ENCODE peak calls at places on chromosomes 12 and 14, in seven cellular contexts. I, W, R, T, Z, Q and O are unnamed samples.

GRCh38 chr14:74501135-74501614 is 7.6 kb downstream of the ISCA2 start:
- DNase-seq in R (peak), I (peak), T (peak), Z (no peak), W (no peak), Q (peak), O (peak)

GRCh38 chr12:115619061-115619460 is 658.4 kb downstream of the MED13L start:
- DNase-seq in I (no peak), W (no peak), Q (no peak), Z (no peak), R (no peak), T (no peak), O (no peak)

GRCh38 chr12:52423035-52423434 is 11.1 kb downstream of the KRT75 start:
- DNase-seq in Z (no peak), T (peak), I (no peak), W (no peak), R (no peak), Q (no peak), O (no peak)

GRCh38 chr12:65098364-65098763 is 22.7 kb downstream of the WIF1 start:
- DNase-seq in W (no peak), T (no peak), R (no peak), I (no peak), Z (no peak), Q (no peak), O (no peak)

GRCh38 chr12:108689314-108690190 is 41.8 kb downstream of the CORO1C start:
- DNase-seq in T (no peak), Z (peak), Q (no peak), R (peak), I (no peak), W (no peak), O (peak)

GRCh38 chr14:61109288-61109687 is 128.2 kb downstream of the SLC38A6 start:
- DNase-seq in W (no peak), I (no peak), Q (no peak), Z (no peak), R (no peak), T (no peak), O (no peak)

GRCh38 chr14:49944501-49944900 is 51.6 kb downstream of the ARF6 start:
- DNase-seq in T (no peak), Z (no peak), R (no peak), W (no peak), I (no peak), Q (no peak), O (no peak)

GRCh38 chr14:32004300-32004699 is 72.8 kb upstream of the ARHGAP5 start:
- DNase-seq in Z (peak), I (no peak), Q (no peak), W (no peak), R (no peak), T (no peak), O (no peak)

GRCh38 chr12:93025145-93026103 is 96.3 kb upstream of the EEA1 start:
- DNase-seq in R (peak), T (no peak), W (peak), Q (peak), I (peak), Z (peak), O (no peak)

GRCh38 chr14:90107789-90108188 is 46.0 kb downstream of the KCNK13 start:
- DNase-seq in Z (no peak), R (no peak), W (no peak), T (no peak), Q (no peak), I (no peak), O (no peak)

GRCh38 chr14:26730929-26731618 is 133.2 kb upstream of the NOVA1 start:
- DNase-seq in R (peak), Z (no peak), Q (peak), T (no peak), I (peak), W (no peak), O (no peak)

GRCh38 chr12:12896261-12896660 is 4.9 kb downstream of the GPRC5A start:
- DNase-seq in T (no peak), Q (no peak), R (no peak), I (no peak), W (no peak), Z (no peak), O (no peak)

GRCh38 chr12:1203735-1204019 is 212.7 kb downstream of the ERC1 start:
- DNase-seq in R (peak), I (no peak), Q (no peak), T (no peak), Z (no peak), W (no peak), O (no peak)

GRCh38 chr12:58801986-58802385 is 118.3 kb downstream of the LRIG3 start:
- DNase-seq in Q (no peak), W (no peak), R (no peak), T (no peak), I (no peak), Z (no peak), O (no peak)

GRCh38 chr12:115942346-115942745 is 335.1 kb downstream of the MED13L start:
- DNase-seq in Q (no peak), I (no peak), T (no peak), Z (no peak), R (no peak), W (no peak), O (no peak)

GRCh38 chr14:73750161-73750901 is 36.1 kb upstream of the PNMA1 start:
- DNase-seq in R (no peak), Q (no peak), I (no peak), W (no peak), T (no peak), Z (no peak), O (no peak)

GRCh38 chr12:1776139-1776975 is 44.0 kb upstream of the LRTM2 start:
- DNase-seq in R (no peak), Q (no peak), I (peak), W (no peak), T (no peak), Z (no peak), O (no peak)

GRCh38 chr12:29612912-29613311 is 115.4 kb upstream of the OVCH1 start:
- DNase-seq in T (no peak), I (no peak), W (no peak), R (no peak), Z (no peak), Q (no peak), O (no peak)

GRCh38 chr14:23380197-23381016 is 3.6 kb downstream of the CMTM5 start:
- DNase-seq in Z (no peak), W (no peak), R (no peak), I (no peak), Q (no peak), T (no peak), O (no peak)

GRCh38 chr12:81644503-81644902 is 114.6 kb downstream of the PPFIA2 start:
- DNase-seq in W (no peak), I (peak), R (peak), Z (peak), T (no peak), Q (peak), O (no peak)

DNA sequence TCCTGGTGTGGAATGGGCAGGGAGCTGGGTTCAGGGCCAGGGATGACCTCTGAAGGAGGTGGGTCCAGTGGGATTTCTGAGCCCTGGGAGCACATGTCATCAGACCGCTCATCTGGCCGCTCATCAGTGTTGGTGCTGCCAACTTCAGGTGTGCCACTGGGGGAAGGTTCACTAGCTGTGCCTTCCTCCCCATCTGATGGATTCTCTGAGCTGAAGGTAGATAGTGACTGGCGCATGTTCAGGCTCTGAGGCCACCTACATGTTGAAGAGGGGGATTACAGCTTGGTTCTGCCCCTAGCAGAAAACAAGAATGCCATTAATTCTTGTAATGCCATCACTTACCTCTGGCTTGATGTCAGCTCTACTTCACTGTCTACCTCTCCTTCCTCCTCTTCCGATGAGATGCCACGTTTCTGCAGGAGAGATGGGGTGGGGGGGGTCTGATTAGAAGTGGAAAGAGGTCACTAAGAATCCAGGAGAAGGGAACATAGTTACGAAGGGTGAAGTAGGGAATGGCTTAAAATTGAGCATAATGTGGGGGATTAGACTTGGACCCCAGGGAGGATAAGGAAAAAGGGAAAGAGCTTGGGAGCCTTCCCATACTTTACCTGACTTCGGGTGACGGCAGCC is 17.2 kb downstream of the MAP3K12 start:
- DNase-seq in W (no peak), R (no peak), Z (no peak), T (no peak), I (peak), Q (peak), O (peak)
- TF ChIP-seq CTCF in W (no peak), R (peak), Z (peak), T (no peak), I (peak), Q (peak), O (peak)

DNA sequence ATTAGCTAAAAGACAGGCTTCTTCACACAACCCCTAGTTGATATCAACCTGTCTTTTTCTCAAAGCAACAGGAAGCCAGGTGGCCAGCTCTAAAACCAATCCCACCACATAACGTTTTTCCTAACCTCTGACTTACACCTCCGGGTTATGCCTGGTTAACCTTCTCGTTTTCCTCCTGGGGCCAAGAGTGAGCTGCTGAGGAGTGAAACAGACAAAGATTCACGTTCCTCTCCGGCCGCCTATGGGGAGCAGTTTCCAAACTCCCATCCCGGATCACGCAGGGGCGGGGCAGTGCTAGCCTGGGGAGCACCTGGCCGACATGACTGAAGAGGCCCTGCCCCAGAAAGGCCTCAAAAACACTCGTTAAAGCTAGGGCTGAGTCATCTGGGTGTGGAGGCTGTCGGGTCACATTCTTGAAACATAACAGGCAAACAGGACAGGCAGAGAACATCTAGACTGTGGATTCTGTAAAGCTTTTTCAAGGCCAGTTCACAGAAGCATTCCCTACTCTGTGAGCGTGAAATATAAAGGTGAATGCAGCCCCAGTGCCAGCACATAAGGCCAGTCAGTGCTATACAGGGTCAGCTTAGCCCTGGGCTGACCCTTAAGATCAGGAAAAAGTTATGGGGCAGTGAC is 25.9 kb upstream of the LGALS3 start:
- DNase-seq in R (peak), T (peak), I (no peak), Q (peak), W (peak), Z (peak), O (peak)
- TF ChIP-seq POLR2AphosphoS5 in R (no peak), T (peak), I (peak), Q (no peak), W (no peak), Z (no peak), O (peak)

DNA sequence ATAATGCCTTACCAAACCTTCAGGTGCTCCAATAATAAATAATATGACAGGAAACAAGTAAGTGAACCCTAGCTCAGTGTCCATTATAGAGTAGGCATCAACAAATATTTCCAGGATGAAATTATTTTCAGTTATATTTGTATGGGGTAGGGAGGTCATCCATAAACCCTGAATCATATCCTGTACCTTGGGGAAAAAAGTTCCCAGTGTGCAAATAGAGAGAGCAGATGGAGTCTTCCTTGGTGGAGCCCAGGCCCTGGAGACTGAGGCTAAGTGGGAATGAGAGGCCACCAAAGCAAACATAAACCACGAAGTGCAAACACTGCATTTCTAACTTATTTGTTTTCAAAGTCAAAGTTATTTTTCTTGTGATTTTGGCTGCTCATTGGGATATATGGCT is 8.5 kb upstream of the ERP27 start:
- DNase-seq in Q (no peak), T (no peak), I (no peak), R (peak), Z (no peak), W (no peak), O (no peak)
- H3K4me3 ChIP-seq in Q (no peak), T (no peak), I (no peak), R (no peak), Z (no peak), W (no peak), O (no peak)

GRCh38 chr12:95699579-95699978 is 91.0 kb downstream of the NTN4 start:
- DNase-seq in Q (no peak), T (no peak), W (no peak), R (no peak), Z (no peak), I (no peak), O (no peak)
- TF ChIP-seq CTCF in Q (no peak), T (no peak), W (no peak), R (no peak), Z (no peak), I (no peak), O (no peak)

DNA sequence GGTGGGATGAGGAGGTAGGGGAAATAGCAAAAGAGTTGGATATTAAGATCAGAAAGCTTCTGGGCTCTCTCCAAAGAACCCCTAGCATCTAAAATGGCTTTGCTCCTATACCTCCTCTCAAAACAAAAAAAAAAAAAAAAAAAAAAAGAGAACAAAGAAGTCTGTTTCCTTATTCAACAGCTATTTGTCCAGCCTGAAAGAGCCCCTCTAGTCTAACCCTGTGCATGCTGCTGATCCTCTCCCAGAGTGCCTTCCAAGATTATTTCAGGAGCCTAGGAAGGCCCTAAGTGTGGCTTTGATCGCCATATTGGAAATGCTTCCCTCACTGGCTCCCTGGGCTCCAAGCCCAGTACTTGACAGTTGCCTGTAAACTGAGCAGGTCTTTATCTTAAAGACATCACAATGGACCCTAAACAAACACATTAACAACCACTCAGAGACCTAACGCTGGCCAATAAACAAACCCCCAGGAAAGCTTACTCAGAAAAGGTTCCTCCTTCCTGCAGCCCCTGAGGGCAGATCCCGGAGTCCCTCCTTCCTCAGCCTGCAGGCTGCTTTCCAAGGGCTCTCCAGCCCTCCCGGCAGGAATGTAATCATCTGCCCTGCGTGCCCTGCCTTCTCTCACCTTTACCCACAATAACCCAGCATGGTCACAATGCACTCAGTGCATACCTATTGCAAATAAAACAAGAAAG is 17.4 kb upstream of the COL2A1 start:
- DNase-seq in I (no peak), R (no peak), Z (no peak), Q (peak), T (no peak), W (no peak), O (no peak)
- TF ChIP-seq POLR2AphosphoS5 in I (no peak), R (no peak), Z (no peak), Q (peak), T (no peak), W (peak), O (no peak)